ENCODE peak calls at places on chromosomes 11 and 22, in nine cellular contexts. Z is heart left ventricle; W is body of pancreas; Y is IMR-90; N is A549; V is ovary; G is effector memory CD4-positive, alpha-beta T cell; U is mammary epithelial cell; I is tibial artery. P is an unnamed sample. For H3K4me1, the result is how much of the 10 kb centered on the place peaks cover.

GRCh38 chr11:96049426-96049825 is 125.5 kb upstream of the MTMR2 start:
- DNase-seq in Y (peak), G (no peak), V (no peak), N (no peak), U (peak), W (no peak), I (no peak), Z (no peak), P (no peak)

GRCh38 chr11:86183694-86184093 is 60.9 kb upstream of the EED start:
- DNase-seq in W (no peak), Z (no peak), U (peak), Y (peak), V (no peak), N (no peak), I (no peak), G (no peak), P (no peak)

GRCh38 chr11:88475991-88476418 is 138.5 kb upstream of the CTSC start:
- DNase-seq in Z (no peak), W (no peak), I (no peak), V (no peak), G (no peak), U (no peak), N (no peak), Y (peak), P (no peak)

GRCh38 chr11:26286472-26287066 is 45.4 kb upstream of the ANO3 start:
- DNase-seq in V (no peak), Z (no peak), Y (peak), N (no peak), G (no peak), I (no peak), W (no peak), U (peak), P (peak)

GRCh38 chr11:12157241-12157661 is 46.9 kb downstream of the MICAL2 start:
- DNase-seq in V (no peak), G (no peak), U (no peak), W (no peak), Y (peak), I (no peak), Z (no peak), N (no peak), P (no peak)

GRCh38 chr11:119723952-119724325 is 5.1 kb downstream of the NECTIN1 start:
- DNase-seq in G (no peak), W (no peak), N (no peak), V (no peak), U (no peak), Z (no peak), I (no peak), Y (no peak), P (no peak)

GRCh38 chr11:3954448-3955298 is 99.2 kb downstream of the STIM1 start:
- DNase-seq in I (no peak), U (peak), Y (peak), V (no peak), G (no peak), W (no peak), Z (no peak), N (no peak), P (no peak)

GRCh38 chr22:45612940-45613339 is 58.7 kb upstream of the ATXN10 start:
- DNase-seq in N (no peak), V (no peak), Z (no peak), U (no peak), Y (no peak), I (no peak), W (no peak), G (no peak), P (no peak)

GRCh38 chr11:2787816-2788750 is 88.3 kb upstream of the KCNQ1OT1 start:
- DNase-seq in Z (peak), V (no peak), G (no peak), U (no peak), I (no peak), Y (no peak), N (no peak), W (peak), P (peak)

GRCh38 chr22:30210235-30210831 is 36.2 kb downstream of the LIF start:
- DNase-seq in N (peak), Y (peak), W (peak), U (peak), Z (peak), V (no peak), I (no peak), G (no peak), P (no peak)

GRCh38 chr11:30960387-30960992 is 374.3 kb upstream of the MPPED2 start:
- DNase-seq in U (no peak), I (no peak), Z (no peak), N (peak), Y (peak), G (no peak), V (no peak), W (no peak), P (no peak)

GRCh38 chr22:44204937-44205712 is 24.4 kb downstream of the PARVG start:
- DNase-seq in Y (no peak), Z (no peak), I (no peak), U (no peak), W (no peak), G (no peak), N (no peak), V (peak), P (no peak)

GRCh38 chr11:40252236-40252635 is 1207.2 kb downstream of the LRRC4C start:
- DNase-seq in I (no peak), U (no peak), W (no peak), Z (no peak), Y (no peak), V (no peak), G (no peak), N (no peak), P (no peak)

GRCh38 chr11:2525166-2525861 is 80.5 kb downstream of the KCNQ1 start:
- DNase-seq in G (no peak), N (no peak), V (peak), W (peak), I (peak), Y (no peak), U (no peak), Z (peak), P (peak)

GRCh38 chr11:85947431-85948272 is 92.5 kb downstream of the CCDC83 start:
- DNase-seq in Z (no peak), N (peak), V (no peak), I (peak), Y (peak), W (no peak), U (peak), G (no peak), P (no peak)

GRCh38 chr22:29267462-29267857 is 321 bp downstream of the RHBDD3 start:
- DNase-seq in W (no peak), I (no peak), Z (no peak), U (peak), Y (no peak), G (no peak), N (no peak), V (no peak), P (no peak)

GRCh38 chr22:31609716-31610115 is 52.3 kb downstream of the PISD start:
- DNase-seq in N (no peak), W (no peak), G (no peak), Z (no peak), I (no peak), Y (no peak), U (no peak), V (no peak), P (no peak)

GRCh38 chr22:39234157-39234793 is 10.5 kb downstream of the PDGFB start:
- DNase-seq in Y (no peak), W (no peak), Z (peak), N (no peak), U (no peak), I (no peak), G (no peak), V (no peak), P (no peak)

GRCh38 chr11:114215871-114216803 is 80.1 kb upstream of the NNMT start:
- DNase-seq in V (no peak), W (no peak), Y (no peak), Z (peak), U (no peak), G (no peak), I (no peak), N (no peak), P (no peak)

GRCh38 chr22:25051983-25052710 is 99.6 kb downstream of the KIAA1671 start:
- DNase-seq in V (no peak), W (peak), Y (no peak), Z (peak), N (no peak), G (no peak), U (no peak), I (no peak), P (peak)

GRCh38 chr11:117022526-117022925 is 75.7 kb downstream of the SIK3 start:
- DNase-seq in Y (no peak), N (no peak), Z (no peak), U (no peak), G (no peak), I (no peak), W (no peak), V (no peak), P (no peak)

GRCh38 chr11:109859325-109859724 is 233.9 kb upstream of the ZC3H12C start:
- DNase-seq in Y (peak), V (no peak), N (no peak), Z (no peak), W (no peak), G (no peak), U (peak), I (no peak), P (no peak)

GRCh38 chr22:19090586-19091127 is 31.6 kb downstream of the DGCR2 start:
- DNase-seq in Z (no peak), N (no peak), G (no peak), I (no peak), V (no peak), U (no peak), W (no peak), Y (no peak), P (no peak)

GRCh38 chr11:126476977-126477376 is 121.5 kb downstream of the ST3GAL4 start:
- DNase-seq in W (no peak), V (no peak), G (no peak), Y (no peak), U (no peak), N (no peak), I (no peak), Z (no peak), P (no peak)

GRCh38 chr22:45240137-45240809 is 421 bp downstream of the KIAA0930 start:
- DNase-seq in Y (no peak), N (no peak), U (peak), W (no peak), Z (peak), V (peak), G (peak), I (no peak), P (no peak)

GRCh38 chr11:66478823-66479740 is 1.2 kb upstream of the DPP3 start:
- DNase-seq in Y (peak), W (peak), V (peak), U (no peak), N (peak), G (no peak), I (peak), Z (peak), P (peak)

GRCh38 chr11:95072948-95073347 is 6.2 kb downstream of the SRSF8 start:
- DNase-seq in W (no peak), V (no peak), Y (no peak), G (no peak), U (peak), Z (no peak), N (no peak), I (no peak), P (no peak)

GRCh38 chr22:17773606-17774205 is 563 bp downstream of the BID start:
- DNase-seq in W (peak), G (peak), U (peak), Y (peak), Z (no peak), V (peak), I (no peak), N (peak), P (peak)

GRCh38 chr22:19522881-19523239 is 1.4 kb downstream of the CLDN5 start:
- DNase-seq in Y (no peak), W (no peak), G (no peak), I (no peak), V (no peak), Z (no peak), N (no peak), U (no peak), P (no peak)

GRCh38 chr11:27524155-27524554 is 17.6 kb upstream of the LIN7C start:
- DNase-seq in U (peak), Y (peak), G (no peak), Z (no peak), V (no peak), W (no peak), I (no peak), N (no peak), P (no peak)

GRCh38 chr22:46537946-46538815 is 761 bp upstream of the CELSR1 start:
- DNase-seq in U (peak), Z (no peak), V (no peak), I (no peak), W (no peak), Y (peak), N (peak), G (no peak), P (no peak)

GRCh38 chr11:100691886-100692285 is 4.8 kb downstream of the ARHGAP42 start:
- DNase-seq in G (no peak), I (no peak), N (no peak), U (no peak), V (no peak), Z (no peak), W (no peak), Y (no peak), P (no peak)

GRCh38 chr11:60950024-60950423 is 2.0 kb downstream of the SLC15A3 start:
- DNase-seq in V (no peak), N (no peak), W (no peak), U (no peak), Z (no peak), I (no peak), Y (no peak), G (no peak), P (no peak)
- H3K4me1 ChIP-seq in V (under half), N (under half), W (under half), U (under half), Z (half or more), I (under half), Y (under half), G (under half), P (under half)

GRCh38 chr11:19578871-19579270 is 133.8 kb upstream of the NAV2 start:
- DNase-seq in N (no peak), I (no peak), U (no peak), Y (no peak), V (no peak), W (no peak), Z (no peak), G (no peak), P (no peak)
- H3K4me1 ChIP-seq in N (under half), I (under half), U (under half), Y (under half), V (under half), W (under half), Z (under half), G (under half), P (half or more)

DNA sequence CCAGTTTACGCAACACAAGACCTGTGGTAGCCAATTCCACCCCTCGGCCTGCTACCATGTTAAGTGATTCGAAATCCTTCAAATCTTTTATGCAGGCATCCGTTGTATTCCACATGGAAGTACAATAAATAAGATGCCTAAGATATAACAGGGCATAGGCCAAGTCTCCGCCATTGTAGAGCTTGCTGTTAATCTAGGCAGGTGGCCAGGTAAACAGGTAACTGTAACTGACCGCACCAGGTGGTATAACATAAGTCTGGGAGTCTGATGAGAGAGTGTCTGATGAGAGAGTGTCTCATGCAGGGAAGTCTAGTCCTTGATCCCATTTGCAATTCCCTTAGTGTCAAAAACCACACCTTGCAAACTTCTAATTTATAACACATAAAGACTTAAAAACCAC is 20.7 kb downstream of the SMCO4 start:
- DNase-seq in N (no peak), V (no peak), I (no peak), W (no peak), Z (no peak), Y (no peak), U (no peak), G (no peak), P (no peak)
- H3K4me1 ChIP-seq in N (under half), V (under half), I (under half), W (half or more), Z (half or more), Y (under half), U (under half), G (under half), P (under half)

GRCh38 chr11:41789376-41789775 is 329.9 kb upstream of the LRRC4C start:
- DNase-seq in N (no peak), Z (no peak), V (no peak), Y (no peak), I (no peak), U (peak), G (no peak), W (no peak), P (no peak)
- H3K4me1 ChIP-seq in N (under half), Z (under half), V (under half), Y (under half), I (under half), U (under half), G (under half), W (under half), P (under half)

GRCh38 chr11:8328231-8328794 is 64.6 kb upstream of the LMO1 start:
- DNase-seq in I (no peak), G (no peak), W (no peak), V (no peak), N (no peak), U (no peak), Y (no peak), Z (no peak), P (no peak)

GRCh38 chr11:8327761-8328192 is 64.1 kb upstream of the LMO1 start:
- DNase-seq in V (no peak), Y (no peak), U (no peak), I (no peak), N (no peak), Z (no peak), W (no peak), G (no peak), P (no peak)

GRCh38 chr11:8329961-8330361 is 66.3 kb upstream of the LMO1 start:
- DNase-seq in I (no peak), G (no peak), Y (no peak), U (no peak), V (no peak), W (no peak), Z (no peak), N (no peak), P (no peak)

GRCh38 chr11:8329336-8329735 is 65.7 kb upstream of the LMO1 start:
- DNase-seq in V (no peak), I (no peak), N (no peak), W (no peak), Y (no peak), Z (no peak), G (no peak), U (no peak), P (no peak)

DNA sequence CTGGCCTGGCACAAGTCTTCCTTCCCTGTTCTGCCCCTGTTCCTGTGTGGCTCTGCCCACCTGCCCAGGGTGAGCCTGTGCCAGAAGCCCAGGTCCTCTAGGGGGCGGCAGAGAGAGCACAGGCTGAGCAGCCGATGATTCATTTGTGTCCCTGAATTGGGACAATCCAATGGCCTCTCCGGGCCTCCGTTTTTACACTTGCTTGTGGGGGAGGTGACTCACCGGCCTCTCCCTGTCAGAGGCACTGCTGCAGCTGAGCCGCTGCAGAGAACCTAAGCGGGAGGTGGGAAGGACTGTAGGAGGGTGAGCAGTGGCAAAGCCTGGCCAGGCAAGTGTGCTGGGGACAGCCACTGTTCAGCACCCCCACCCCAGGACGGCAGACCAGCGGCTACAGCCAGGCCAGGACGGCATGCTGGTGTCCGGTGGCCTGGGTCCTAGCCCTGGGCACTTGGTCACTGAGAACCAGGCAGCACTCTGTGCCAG is 65.2 kb upstream of the LMO1 start:
- DNase-seq in G (no peak), W (peak), V (peak), U (peak), I (peak), N (peak), Z (peak), Y (peak), P (peak)
- H3K4me1 ChIP-seq in G (under half), W (under half), V (under half), U (under half), I (under half), N (under half), Z (under half), Y (under half), P (under half)

GRCh38 chr11:68125164-68125563 is 4.0 kb upstream of the CHKA start:
- DNase-seq in Z (no peak), I (no peak), W (no peak), V (no peak), Y (no peak), G (no peak), N (no peak), U (no peak), P (no peak)
- H3K4me1 ChIP-seq in Z (under half), I (under half), W (half or more), V (under half), Y (under half), G (under half), N (under half), U (under half), P (under half)

DNA sequence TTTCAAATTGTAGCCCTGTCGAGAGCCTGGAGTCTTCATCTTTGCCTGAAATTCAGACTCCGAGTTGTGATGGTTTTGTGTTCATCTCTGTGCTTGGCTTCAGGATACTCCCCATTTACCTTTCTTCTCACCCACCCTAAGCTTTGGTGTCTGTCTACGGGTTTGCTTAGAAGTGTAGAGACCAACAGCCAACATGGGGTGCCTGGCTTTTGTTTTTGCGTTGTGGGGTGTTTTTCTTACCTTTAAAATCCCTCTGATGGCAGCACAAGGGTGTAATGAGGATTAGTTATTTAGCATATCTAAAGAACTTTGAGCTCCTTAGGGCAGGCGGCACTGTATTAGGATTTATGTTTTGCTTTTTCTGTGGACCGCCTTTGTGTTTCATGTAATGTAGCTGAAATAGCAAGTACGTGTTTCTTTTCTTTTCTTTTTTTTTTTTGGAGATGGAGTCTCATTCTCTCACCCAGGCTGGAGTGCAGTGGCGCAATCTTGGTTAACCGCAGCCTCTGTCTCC is 8.8 kb downstream of the AP2A2 start:
- DNase-seq in V (no peak), U (no peak), N (no peak), I (no peak), G (no peak), W (no peak), Z (no peak), Y (no peak), P (no peak)
- H3K4me1 ChIP-seq in V (under half), U (under half), N (under half), I (under half), G (under half), W (under half), Z (half or more), Y (under half), P (under half)

DNA sequence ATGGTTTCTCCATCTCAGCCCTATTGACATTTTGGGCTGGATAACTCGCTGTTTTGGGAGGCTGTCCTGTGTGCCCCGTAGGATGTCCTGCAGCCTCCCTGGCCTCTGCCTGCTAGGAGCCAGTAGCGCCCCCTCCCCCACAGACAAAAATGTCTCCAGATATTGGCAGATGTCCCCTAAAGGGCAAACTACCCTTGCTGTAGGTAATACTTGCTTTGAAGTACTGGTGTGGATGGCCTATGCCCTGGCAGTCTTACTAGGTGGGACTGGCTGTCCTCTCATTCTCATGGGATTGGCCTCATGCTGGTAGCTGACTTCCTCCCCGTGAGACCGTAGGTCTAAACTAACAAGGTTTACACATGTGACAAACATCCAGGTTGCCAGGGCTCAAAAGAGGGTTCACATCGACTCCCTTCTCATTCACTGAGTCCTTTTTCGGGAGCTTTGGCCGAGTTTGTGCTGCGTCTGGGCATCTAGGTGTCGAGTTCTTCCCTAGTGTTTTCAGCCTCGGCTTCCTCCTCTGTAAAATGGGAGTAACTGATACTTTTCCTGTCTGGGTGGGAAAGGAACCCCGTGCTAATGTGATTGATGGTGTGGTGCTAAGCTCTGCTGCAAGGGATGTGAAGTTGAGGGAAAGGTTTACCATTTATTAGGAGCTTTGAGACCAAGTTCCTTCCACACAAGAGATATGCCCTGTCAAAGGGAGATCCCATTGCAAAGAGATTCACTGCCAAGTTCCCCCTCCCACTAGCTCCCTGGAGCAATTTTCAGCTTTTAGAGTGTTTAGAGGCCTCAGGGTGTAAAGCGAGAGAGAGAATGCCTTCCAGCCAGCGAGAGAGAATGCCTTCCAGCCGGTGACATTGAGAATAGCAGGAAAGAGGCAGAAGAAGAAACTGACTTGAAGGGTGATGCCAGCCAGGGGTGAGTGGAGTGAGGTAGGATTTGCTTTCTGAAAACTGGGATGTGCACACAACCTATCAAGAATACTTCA is 17.0 kb downstream of the PTPRJ start:
- DNase-seq in N (no peak), Z (no peak), Y (no peak), U (no peak), V (no peak), I (no peak), G (no peak), W (no peak), P (no peak)
- H3K4me1 ChIP-seq in N (half or more), Z (half or more), Y (under half), U (under half), V (under half), I (under half), G (under half), W (under half), P (under half)

P was measured in thyroid gland.